ENCODE peak calls at places on chromosomes 16 and 17, in four cellular contexts. One of them, this sample, is unnamed.

GRCh38 chr17:1714488-1714979 is 4.4 kb upstream of the TLCD2 start:
- DNase-seq in HepG2: peak
- DNase-seq in GM12878: no peak
- DNase-seq in K562: peak
- DNase-seq in this sample: peak

GRCh38 chr17:77907497-77908120 is 50.9 kb upstream of the TNRC6C start:
- DNase-seq in HepG2: no peak
- DNase-seq in GM12878: no peak
- DNase-seq in K562: no peak
- DNase-seq in this sample: no peak

GRCh38 chr16:30335598-30336474 is 19.3 kb downstream of the CD2BP2 start:
- DNase-seq in HepG2: peak
- DNase-seq in GM12878: peak
- DNase-seq in K562: no peak
- DNase-seq in this sample: no peak

GRCh38 chr16:30121741-30122620 is 1.0 kb downstream of the MAPK3 start:
- DNase-seq in HepG2: no peak
- DNase-seq in GM12878: no peak
- DNase-seq in K562: no peak
- DNase-seq in this sample: peak

GRCh38 chr17:1931759-1932579 is 93.2 kb downstream of the RTN4RL1 start:
- DNase-seq in HepG2: peak
- DNase-seq in GM12878: no peak
- DNase-seq in K562: no peak
- DNase-seq in this sample: peak

GRCh38 chr16:57462209-57462977 is at the start of gene POLR2C:
- DNase-seq in HepG2: peak
- DNase-seq in GM12878: peak
- DNase-seq in K562: peak
- DNase-seq in this sample: peak

GRCh38 chr17:77606865-77607210 is 351.7 kb upstream of the TNRC6C start:
- DNase-seq in HepG2: no peak
- DNase-seq in GM12878: no peak
- DNase-seq in K562: no peak
- DNase-seq in this sample: no peak

GRCh38 chr17:81427446-81428120 is 32.3 kb downstream of the BAHCC1 start:
- DNase-seq in HepG2: no peak
- DNase-seq in GM12878: no peak
- DNase-seq in K562: no peak
- DNase-seq in this sample: no peak

GRCh38 chr16:10982430-10983174 is 38.2 kb downstream of the CLEC16A start:
- DNase-seq in HepG2: no peak
- DNase-seq in GM12878: no peak
- DNase-seq in K562: no peak
- DNase-seq in this sample: no peak

GRCh38 chr17:59427425-59427921 is 96.0 kb downstream of the YPEL2 start:
- DNase-seq in HepG2: no peak
- DNase-seq in GM12878: no peak
- DNase-seq in K562: no peak
- DNase-seq in this sample: no peak

GRCh38 chr17:56595831-56596740 is 2.6 kb downstream of the NOG start:
- DNase-seq in HepG2: no peak
- DNase-seq in GM12878: no peak
- DNase-seq in K562: no peak
- DNase-seq in this sample: peak

GRCh38 chr16:58011652-58012051 is 10.4 kb downstream of the USB1 start:
- DNase-seq in HepG2: peak
- DNase-seq in GM12878: no peak
- DNase-seq in K562: no peak
- DNase-seq in this sample: no peak

GRCh38 chr16:1534021-1535020 is 855 bp downstream of the TMEM204 start:
- DNase-seq in HepG2: no peak
- DNase-seq in GM12878: no peak
- DNase-seq in K562: no peak
- DNase-seq in this sample: no peak

GRCh38 chr17:16988749-16989229 is 16.9 kb upstream of the TNFRSF13B start:
- DNase-seq in HepG2: no peak
- DNase-seq in GM12878: peak
- DNase-seq in K562: no peak
- DNase-seq in this sample: no peak

GRCh38 chr17:64984776-64985521 is 65.7 kb upstream of the LRRC37A3 start:
- DNase-seq in HepG2: peak
- DNase-seq in GM12878: no peak
- DNase-seq in K562: no peak
- DNase-seq in this sample: no peak

GRCh38 chr17:38509772-38510423 is 81.6 kb downstream of the ARHGAP23 start:
- DNase-seq in HepG2: no peak
- DNase-seq in GM12878: no peak
- DNase-seq in K562: peak
- DNase-seq in this sample: no peak

GRCh38 chr17:72119963-72120877 is 600 bp upstream of the SOX9 start:
- DNase-seq in HepG2: peak
- DNase-seq in GM12878: no peak
- DNase-seq in K562: no peak
- DNase-seq in this sample: peak

GRCh38 chr17:34163681-34164080 is 91.4 kb upstream of the CCL2 start:
- DNase-seq in HepG2: peak
- DNase-seq in GM12878: no peak
- DNase-seq in K562: peak
- DNase-seq in this sample: peak

GRCh38 chr17:15185625-15185991 is 79.5 kb downstream of the PMP22 start:
- DNase-seq in HepG2: no peak
- DNase-seq in GM12878: no peak
- DNase-seq in K562: no peak
- DNase-seq in this sample: no peak

GRCh38 chr17:48100591-48101011 is 677 bp downstream of the CBX1 start:
- DNase-seq in HepG2: peak
- DNase-seq in GM12878: no peak
- DNase-seq in K562: peak
- DNase-seq in this sample: peak

GRCh38 chr17:66897141-66897540 is 62.2 kb downstream of the CACNG5 start:
- DNase-seq in HepG2: no peak
- DNase-seq in GM12878: no peak
- DNase-seq in K562: no peak
- DNase-seq in this sample: no peak

GRCh38 chr16:49484454-49484853 is 110.8 kb downstream of the C16orf78 start:
- DNase-seq in HepG2: no peak
- DNase-seq in GM12878: no peak
- DNase-seq in K562: peak
- DNase-seq in this sample: no peak

GRCh38 chr16:70747703-70748631 is 53.0 kb downstream of the VAC14 start:
- DNase-seq in HepG2: no peak
- DNase-seq in GM12878: no peak
- DNase-seq in K562: no peak
- DNase-seq in this sample: no peak

GRCh38 chr16:82949016-82949415 is 322.2 kb downstream of the CDH13 start:
- DNase-seq in HepG2: no peak
- DNase-seq in GM12878: no peak
- DNase-seq in K562: no peak
- DNase-seq in this sample: no peak

GRCh38 chr17:8754890-8755289 is 3.5 kb downstream of the SPDYE4 start:
- DNase-seq in HepG2: no peak
- DNase-seq in GM12878: no peak
- DNase-seq in K562: no peak
- DNase-seq in this sample: no peak

GRCh38 chr17:28180449-28180848 is 138.0 kb downstream of the NLK start:
- DNase-seq in HepG2: no peak
- DNase-seq in GM12878: no peak
- DNase-seq in K562: no peak
- DNase-seq in this sample: no peak

GRCh38 chr17:9529033-9529748 is 46.4 kb downstream of the STX8 start:
- DNase-seq in HepG2: peak
- DNase-seq in GM12878: no peak
- DNase-seq in K562: peak
- DNase-seq in this sample: no peak

GRCh38 chr16:63100082-63100481 is 1063.8 kb upstream of the CDH8 start:
- DNase-seq in HepG2: no peak
- DNase-seq in GM12878: no peak
- DNase-seq in K562: no peak
- DNase-seq in this sample: no peak

GRCh38 chr17:4144411-4144747 is 1.4 kb downstream of the CYB5D2 start:
- DNase-seq in HepG2: no peak
- DNase-seq in GM12878: no peak
- DNase-seq in K562: no peak
- DNase-seq in this sample: no peak

GRCh38 chr16:13138528-13138927 is 237.1 kb downstream of the SHISA9 start:
- DNase-seq in HepG2: no peak
- DNase-seq in GM12878: no peak
- DNase-seq in K562: no peak
- DNase-seq in this sample: no peak
- TF ChIP-seq HDAC6 in HepG2: no peak
- TF ChIP-seq HDAC6 in GM12878: no peak
- TF ChIP-seq HDAC6 in K562: no peak
- TF ChIP-seq HDAC6 in this sample: no peak

GRCh38 chr16:75572859-75573542 is 6.8 kb downstream of the GABARAPL2 start:
- DNase-seq in HepG2: no peak
- DNase-seq in GM12878: no peak
- DNase-seq in K562: no peak
- DNase-seq in this sample: no peak

GRCh38 chr16:75566040-75566888 is at the start of gene GABARAPL2:
- DNase-seq in HepG2: peak
- DNase-seq in GM12878: no peak
- DNase-seq in K562: peak
- DNase-seq in this sample: peak

GRCh38 chr16:75567911-75568310 is 1.7 kb downstream of the GABARAPL2 start:
- DNase-seq in HepG2: no peak
- DNase-seq in GM12878: no peak
- DNase-seq in K562: no peak
- DNase-seq in this sample: no peak

GRCh38 chr16:75566889-75567255 is 693 bp downstream of the GABARAPL2 start:
- DNase-seq in HepG2: no peak
- DNase-seq in GM12878: no peak
- DNase-seq in K562: peak
- DNase-seq in this sample: peak

GRCh38 chr16:75570351-75571104 is 4.3 kb downstream of the GABARAPL2 start:
- DNase-seq in HepG2: no peak
- DNase-seq in GM12878: no peak
- DNase-seq in K562: no peak
- DNase-seq in this sample: no peak
- TF ChIP-seq HDAC6 in HepG2: no peak
- TF ChIP-seq HDAC6 in GM12878: no peak
- TF ChIP-seq HDAC6 in K562: no peak
- TF ChIP-seq HDAC6 in this sample: no peak

DNA sequence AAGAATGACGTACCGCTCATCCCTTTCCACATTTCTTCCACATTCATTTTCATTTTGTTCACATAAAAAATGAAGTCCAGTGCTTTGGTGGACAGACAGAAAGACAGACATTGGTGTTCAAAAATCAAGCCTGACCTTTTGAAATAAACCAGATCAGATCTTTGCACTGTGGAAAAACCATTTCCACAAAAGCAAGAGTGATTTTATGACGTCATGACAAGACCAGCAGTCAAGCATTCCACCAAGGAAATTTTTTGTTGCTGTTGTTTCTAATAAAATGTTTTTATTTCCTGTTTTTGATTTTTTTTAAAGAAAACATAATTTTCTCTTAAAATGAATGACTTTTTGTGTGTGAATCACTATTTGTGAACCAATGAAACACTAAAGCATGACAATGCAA is 350.0 kb downstream of the KCNJ2 start:
- DNase-seq in HepG2: no peak
- DNase-seq in GM12878: no peak
- DNase-seq in K562: no peak
- DNase-seq in this sample: no peak
- TF ChIP-seq HDAC6 in HepG2: no peak
- TF ChIP-seq HDAC6 in GM12878: no peak
- TF ChIP-seq HDAC6 in K562: no peak
- TF ChIP-seq HDAC6 in this sample: no peak

GRCh38 chr17:41026668-41027471 is at the start of gene KRTAP1-5:
- DNase-seq in HepG2: no peak
- DNase-seq in GM12878: no peak
- DNase-seq in K562: no peak
- DNase-seq in this sample: no peak
- TF ChIP-seq HDAC6 in HepG2: no peak
- TF ChIP-seq HDAC6 in GM12878: no peak
- TF ChIP-seq HDAC6 in K562: no peak
- TF ChIP-seq HDAC6 in this sample: no peak

GRCh38 chr16:4886151-4886550 is 38.9 kb downstream of the UBN1 start:
- DNase-seq in HepG2: no peak
- DNase-seq in GM12878: no peak
- DNase-seq in K562: peak
- DNase-seq in this sample: no peak
- TF ChIP-seq HDAC6 in HepG2: no peak
- TF ChIP-seq HDAC6 in GM12878: no peak
- TF ChIP-seq HDAC6 in K562: no peak
- TF ChIP-seq HDAC6 in this sample: no peak

This sample was measured in H1.